ENCODE peak calls at places on chromosomes 3 and 15, in seven cellular contexts. W is T1000; D is stimulated activated naive B cell treated with anti-CD40 and anti-IgM and Interleukin-4, amounts not matched to agents 10 μg/mL and 1 μg/mL and 100 μg/mL, for 72 hours; Z is foreskin keratinocyte; O is CD8-positive, alpha-beta memory T cell; E is amygdala; S is EH. F is an unnamed sample.

GRCh38 chr15:63535689-63536088 is 31.3 kb downstream of the USP3 start:
- DNase-seq in W (no peak), D (no peak), Z (no peak), O (no peak), E (no peak), S (no peak), F (no peak)

GRCh38 chr3:9014189-9014588 is 50.9 kb upstream of the RAD18 start:
- DNase-seq in W (no peak), D (no peak), Z (no peak), O (no peak), E (no peak), S (peak; percentile 27), F (no peak)

GRCh38 chr15:32861741-32862140 is 143.9 kb downstream of the GREM1 start:
- DNase-seq in W (peak; percentile 46), D (no peak), Z (no peak), O (no peak), E (peak; percentile 2), S (peak; percentile 94), F (no peak)

GRCh38 chr15:88504445-88504844 is 36.9 kb downstream of the MRPS11 start:
- DNase-seq in W (no peak), D (no peak), Z (no peak), O (no peak), E (no peak), S (no peak), F (no peak)

GRCh38 chr3:114619771-114620170 is 325.9 kb downstream of the TIGIT start:
- DNase-seq in W (no peak), D (no peak), Z (peak; percentile 15), O (no peak), E (no peak), S (no peak), F (no peak)

GRCh38 chr3:61562042-61562809 is 855 bp downstream of the PTPRG start:
- DNase-seq in W (no peak), D (no peak), Z (peak; percentile 18), O (no peak), E (no peak), S (peak; percentile 37), F (no peak)

GRCh38 chr3:11555823-11556222 is 87.9 kb downstream of the VGLL4 start:
- DNase-seq in W (no peak), D (no peak), Z (no peak), O (peak; percentile 24), E (no peak), S (no peak), F (no peak)

GRCh38 chr3:123687286-123687685 is 102.4 kb upstream of the HACD2 start:
- DNase-seq in W (no peak), D (no peak), Z (no peak), O (no peak), E (no peak), S (peak; percentile 30), F (no peak)

GRCh38 chr3:57068437-57069089 is 8.1 kb downstream of the SPATA12 start:
- DNase-seq in W (peak; percentile 47), D (peak; percentile 85), Z (peak; percentile 91), O (no peak), E (no peak), S (peak; percentile 39), F (no peak)

GRCh38 chr3:127141921-127142730 is 50.8 kb upstream of the PRR23E start:
- DNase-seq in W (no peak), D (no peak), Z (peak; percentile 32), O (no peak), E (no peak), S (no peak), F (peak; percentile 59)

GRCh38 chr3:70989174-70989573 is 594.4 kb downstream of the FOXP1 start:
- DNase-seq in W (no peak), D (no peak), Z (no peak), O (no peak), E (no peak), S (peak; percentile 86), F (no peak)

GRCh38 chr15:55230953-55231352 is 34.2 kb upstream of the RSL24D1 start:
- DNase-seq in W (no peak), D (no peak), Z (no peak), O (no peak), E (no peak), S (no peak), F (no peak)

GRCh38 chr3:123157209-123157597 is 44.5 kb upstream of the SEC22A start:
- DNase-seq in W (no peak), D (no peak), Z (no peak), O (no peak), E (no peak), S (no peak), F (no peak)

F was measured in coronary artery.